ENCODE peak calls at places on chromosomes 2 and 18, in five cellular contexts. K is mesendoderm, M is H1, R is neuronal stem cell, Z is IMR-90. B is an unnamed sample.

GRCh38 chr18:32735781-32736180 is 37.0 kb downstream of the KLHL14 start:
- DNase-seq in K (no peak), Z (peak; percentile 24), M (no peak), R (no peak), B (peak; percentile 33)

GRCh38 chr2:232604535-232604934 is 28.9 kb upstream of the EFHD1 start:
- DNase-seq in K (no peak), R (no peak), M (no peak), Z (no peak), B (no peak)

GRCh38 chr2:72915907-72916742 is 1.2 kb upstream of the EMX1 start:
- DNase-seq in Z (no peak), K (peak; percentile 82), M (peak; percentile 86), R (peak; percentile 87), B (peak; percentile 53)

GRCh38 chr2:236166781-236167296 is 1.3 kb downstream of the GBX2 start:
- DNase-seq in M (peak; percentile 63), K (no peak), Z (no peak), R (no peak), B (no peak)

GRCh38 chr18:23138470-23138869 is 3.2 kb downstream of the CABLES1 start:
- DNase-seq in M (no peak), R (no peak), K (no peak), Z (no peak), B (no peak)

GRCh38 chr2:121534007-121534406 is 3.3 kb downstream of the RNU4ATAC start:
- DNase-seq in M (no peak), R (peak; percentile 73), Z (no peak), K (no peak), B (no peak)

GRCh38 chr18:52422985-52423601 is 83.1 kb downstream of the DCC start:
- DNase-seq in K (peak; percentile 33), Z (no peak), M (no peak), R (no peak), B (no peak)

GRCh38 chr2:112493858-112494648 is 12.1 kb downstream of the TTL start:
- DNase-seq in K (peak; percentile 18), M (no peak), Z (peak; percentile 71), R (no peak), B (peak; percentile 12)

GRCh38 chr2:134337617-134338016 is 83.7 kb downstream of the MGAT5 start:
- DNase-seq in M (no peak), K (no peak), R (no peak), Z (no peak), B (no peak)

GRCh38 chr2:64913357-64913869 is 75.8 kb upstream of the SLC1A4 start:
- DNase-seq in R (no peak), M (no peak), Z (no peak), K (peak; percentile 79), B (peak; percentile 87)

DNA sequence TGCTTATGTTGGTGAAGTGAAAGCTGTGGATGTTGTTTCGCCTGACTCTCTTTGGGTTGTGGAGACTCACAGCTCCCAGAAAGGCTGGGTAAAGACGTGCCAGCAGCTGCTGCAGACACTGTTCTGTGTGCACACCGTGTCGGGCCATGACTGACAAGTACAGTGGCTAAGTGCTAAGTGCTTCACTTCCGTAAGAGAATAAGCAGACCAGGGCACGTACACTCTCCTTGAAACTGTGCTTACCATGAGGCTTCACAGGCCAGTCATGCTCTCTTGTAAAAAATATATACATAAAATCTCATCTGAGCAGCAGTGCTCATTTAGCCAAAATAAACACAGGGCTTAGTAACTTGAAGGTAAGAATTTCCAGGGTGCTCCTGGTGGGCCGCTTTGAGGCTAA is 86.0 kb downstream of the NRP2 start:
- DNase-seq in Z (peak; percentile 15), M (no peak), R (no peak), K (no peak), B (no peak)
- H3K4me1 ChIP-seq in Z (peaks cover 30% of the 10 kb centered on the region), M (peaks cover 9% of the 10 kb centered on the region), R (peaks cover 11% of the 10 kb centered on the region), K (peaks cover 5% of the 10 kb centered on the region), B (peaks cover 19% of the 10 kb centered on the region)

GRCh38 chr2:5690718-5691658 is 1.2 kb upstream of the SOX11 start:
- DNase-seq in R (peak; percentile 82), M (peak; percentile 77), K (peak; percentile 90), Z (peak; percentile 66), B (no peak)

GRCh38 chr2:5693288-5694015 is 1.3 kb downstream of the SOX11 start:
- DNase-seq in R (no peak), M (peak; percentile 60), K (peak; percentile 64), Z (peak; percentile 22), B (no peak)

GRCh38 chr2:5692561-5693287 is 540 bp downstream of the SOX11 start:
- DNase-seq in R (no peak), Z (peak; percentile 44), M (peak; percentile 67), K (peak; percentile 67), B (no peak)

GRCh38 chr2:5690231-5690630 is 2.0 kb upstream of the SOX11 start:
- DNase-seq in Z (peak; percentile 28), K (peak; percentile 35), M (no peak), R (no peak), B (no peak)

GRCh38 chr2:5691659-5692529 is at the start of gene SOX11:
- DNase-seq in M (peak; percentile 96), R (peak; percentile 96), Z (peak; percentile 95), K (peak; percentile 97), B (no peak)
- H3K23ac ChIP-seq in M (no peak within 1 kb of the TSS), R (peak within 1 kb of the TSS; percentile 98), Z (peak within 1 kb of the TSS; percentile 92), K (peak within 1 kb of the TSS; percentile 98), B (no peak within 1 kb of the TSS)

GRCh38 chr2:20584045-20584636 is 66.8 kb downstream of the HS1BP3 start:
- DNase-seq in K (no peak), R (no peak), M (no peak), Z (no peak), B (no peak)
- H3K4me1 ChIP-seq in K (peaks cover 13% of the 10 kb centered on the region), R (peaks cover 25% of the 10 kb centered on the region), M (peaks cover 9% of the 10 kb centered on the region), Z (peaks cover 38% of the 10 kb centered on the region), B (peaks cover 46% of the 10 kb centered on the region)

GRCh38 chr18:51197661-51198424 is at the start of gene MEX3C:
- DNase-seq in R (peak; percentile 100), Z (peak; percentile 99), K (peak; percentile 100), M (peak; percentile 99), B (peak; percentile 100)
- H3K23ac ChIP-seq in R (peak within 1 kb of the TSS; percentile 90), Z (peak within 1 kb of the TSS; percentile 75), K (peak within 1 kb of the TSS; percentile 75), M (no peak within 1 kb of the TSS), B (no peak within 1 kb of the TSS)

GRCh38 chr2:237437566-237437965 is 23.6 kb upstream of the COL6A3 start:
- DNase-seq in R (no peak), K (no peak), Z (no peak), M (no peak), B (no peak)
- H3K4me1 ChIP-seq in R (no peaks in the 10 kb centered on the region), K (no peaks in the 10 kb centered on the region), Z (peaks cover 35% of the 10 kb centered on the region), M (peaks cover 8% of the 10 kb centered on the region), B (peaks cover 24% of the 10 kb centered on the region)

GRCh38 chr2:219285348-219285685 is 6.2 kb downstream of the DNAJB2 start:
- DNase-seq in Z (no peak), M (no peak), K (no peak), R (no peak), B (no peak)
- H3K23ac ChIP-seq in Z (no peak overlapping the region), M (no peak overlapping the region), K (no peak overlapping the region), R (peak overlapping the region; percentile 73), B (no peak overlapping the region)

GRCh38 chr18:47619771-47620170 is 310.7 kb downstream of the SMAD2 start:
- DNase-seq in Z (no peak), K (no peak), R (no peak), M (no peak), B (no peak)
- H3K4me1 ChIP-seq in Z (no peaks in the 10 kb centered on the region), K (no peaks in the 10 kb centered on the region), R (no peaks in the 10 kb centered on the region), M (no peaks in the 10 kb centered on the region), B (no peaks in the 10 kb centered on the region)